ENCODE peak calls at places on chromosome X, in eight cellular contexts. O, H, U, Z, W, G, M and E are unnamed samples.

GRCh38 chrX:122238801-122239200 is 945.3 kb upstream of the GRIA3 start:
- DNase-seq in G (no peak), Z (no peak), H (no peak), M (no peak), W (no peak), U (no peak), O (no peak), E (no peak)

GRCh38 chrX:34653811-34654210 is 3.3 kb downstream of the TMEM47 start:
- DNase-seq in G (no peak), H (no peak), Z (peak; percentile 88), U (no peak), O (peak; percentile 9), M (no peak), W (no peak), E (no peak)

GRCh38 chrX:105909576-105909975 is 87.2 kb downstream of the NRK start:
- DNase-seq in O (no peak), W (no peak), H (no peak), U (no peak), Z (no peak), M (no peak), G (no peak), E (no peak)

GRCh38 chrX:105331244-105331643 is 110.8 kb upstream of the TEX13A start:
- DNase-seq in G (no peak), Z (no peak), H (no peak), O (no peak), U (no peak), M (no peak), W (peak; percentile 52), E (no peak)

GRCh38 chrX:153494541-153495361 is at the start of gene BGN:
- DNase-seq in Z (peak; percentile 69), H (no peak), U (peak; percentile 57), M (no peak), W (peak; percentile 44), O (peak; percentile 44), G (no peak), E (no peak)

GRCh38 chrX:63855896-63856295 is 70.9 kb upstream of the ARHGEF9 start:
- DNase-seq in H (no peak), W (peak; percentile 14), Z (no peak), M (no peak), O (no peak), U (no peak), G (no peak), E (no peak)

GRCh38 chrX:42131856-42132255 is 208.5 kb upstream of the CASK start:
- DNase-seq in W (no peak), M (no peak), O (no peak), G (no peak), Z (no peak), H (no peak), U (no peak), E (no peak)

GRCh38 chrX:44246826-44247225 is 96.6 kb downstream of the EFHC2 start:
- DNase-seq in H (no peak), O (no peak), G (no peak), W (no peak), Z (no peak), M (no peak), U (no peak), E (no peak)

GRCh38 chrX:79557212-79557611 is 190.1 kb upstream of the ITM2A start:
- DNase-seq in Z (no peak), O (no peak), W (no peak), U (no peak), M (no peak), H (no peak), G (no peak), E (no peak)

GRCh38 chrX:80306007-80306406 is 114.2 kb upstream of the TENT5D start:
- DNase-seq in W (no peak), M (no peak), H (no peak), G (no peak), Z (no peak), O (no peak), U (no peak), E (no peak)

GRCh38 chrX:38438321-38438720 is 85.9 kb downstream of the OTC start:
- DNase-seq in H (no peak), O (no peak), G (no peak), M (no peak), U (no peak), W (no peak), Z (peak; percentile 3), E (no peak)

GRCh38 chrX:20029728-20030127 is 38.9 kb upstream of the BCLAF3 start:
- DNase-seq in O (no peak), H (peak; percentile 9), W (no peak), Z (no peak), G (peak; percentile 70), U (no peak), M (no peak), E (no peak)

GRCh38 chrX:3712870-3713224 is 602 bp downstream of the PRKX start:
- DNase-seq in W (no peak), O (no peak), Z (no peak), U (peak; percentile 14), M (no peak), H (no peak), G (no peak), E (no peak)

GRCh38 chrX:45803383-45803921 is 602.8 kb upstream of the DIPK2B start:
- DNase-seq in O (no peak), U (no peak), G (no peak), H (peak; percentile 63), M (no peak), W (peak; percentile 94), Z (no peak), E (no peak)

GRCh38 chrX:20361081-20361889 is 94.6 kb upstream of the RPS6KA3 start:
- DNase-seq in H (no peak), Z (peak; percentile 17), M (no peak), O (no peak), W (peak; percentile 53), U (peak; percentile 21), G (no peak), E (peak; percentile 45)

GRCh38 chrX:101736651-101737050 is 77.0 kb upstream of the ARMCX2 start:
- DNase-seq in U (no peak), M (no peak), G (no peak), Z (no peak), O (no peak), W (no peak), H (no peak), E (no peak)

DNA sequence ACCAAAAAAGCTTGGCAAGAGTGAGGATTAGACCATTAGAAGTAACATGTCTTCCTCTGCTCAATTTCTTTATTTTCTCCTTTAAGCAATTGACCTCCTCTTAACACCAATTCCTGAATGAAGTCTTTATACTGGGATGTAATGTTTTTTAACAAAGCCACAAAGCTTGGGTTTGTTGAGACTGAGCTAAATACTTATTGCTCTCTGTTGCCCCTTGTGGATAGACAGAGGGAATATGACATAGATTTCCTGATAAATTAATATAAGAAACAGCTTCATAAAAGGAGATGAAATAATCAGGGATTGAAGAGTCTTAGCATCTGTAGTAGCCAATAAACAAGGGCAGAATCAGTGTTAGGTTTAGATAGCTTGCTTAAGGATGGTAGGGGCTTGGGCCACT is 57.6 kb downstream of the CCDC160 start:
- DNase-seq in Z (no peak), G (no peak), M (no peak), U (no peak), H (no peak), W (peak; percentile 2), O (peak; percentile 3), E (no peak)
- TF ChIP-seq CTCF in Z (peak; percentile 22), G (no peak), M (no peak), U (no peak), H (peak; percentile 23), W (peak; percentile 42), O (no peak), E (no peak)

GRCh38 chrX:137549073-137549472 is 16.9 kb upstream of the ZIC3 start:
- DNase-seq in O (no peak), U (no peak), H (no peak), Z (peak; percentile 46), M (no peak), G (no peak), W (no peak), E (no peak)

GRCh38 chrX:137547291-137547690 is 18.6 kb upstream of the ZIC3 start:
- DNase-seq in U (no peak), Z (peak; percentile 53), H (no peak), O (peak; percentile 26), M (no peak), G (no peak), W (no peak), E (no peak)

GRCh38 chrX:137548261-137548660 is 17.7 kb upstream of the ZIC3 start:
- DNase-seq in H (no peak), U (no peak), W (no peak), G (no peak), Z (no peak), O (no peak), M (no peak), E (no peak)

GRCh38 chrX:137550561-137551305 is 15.2 kb upstream of the ZIC3 start:
- DNase-seq in U (no peak), W (no peak), Z (peak; percentile 45), O (no peak), H (no peak), M (no peak), G (no peak), E (no peak)

DNA sequence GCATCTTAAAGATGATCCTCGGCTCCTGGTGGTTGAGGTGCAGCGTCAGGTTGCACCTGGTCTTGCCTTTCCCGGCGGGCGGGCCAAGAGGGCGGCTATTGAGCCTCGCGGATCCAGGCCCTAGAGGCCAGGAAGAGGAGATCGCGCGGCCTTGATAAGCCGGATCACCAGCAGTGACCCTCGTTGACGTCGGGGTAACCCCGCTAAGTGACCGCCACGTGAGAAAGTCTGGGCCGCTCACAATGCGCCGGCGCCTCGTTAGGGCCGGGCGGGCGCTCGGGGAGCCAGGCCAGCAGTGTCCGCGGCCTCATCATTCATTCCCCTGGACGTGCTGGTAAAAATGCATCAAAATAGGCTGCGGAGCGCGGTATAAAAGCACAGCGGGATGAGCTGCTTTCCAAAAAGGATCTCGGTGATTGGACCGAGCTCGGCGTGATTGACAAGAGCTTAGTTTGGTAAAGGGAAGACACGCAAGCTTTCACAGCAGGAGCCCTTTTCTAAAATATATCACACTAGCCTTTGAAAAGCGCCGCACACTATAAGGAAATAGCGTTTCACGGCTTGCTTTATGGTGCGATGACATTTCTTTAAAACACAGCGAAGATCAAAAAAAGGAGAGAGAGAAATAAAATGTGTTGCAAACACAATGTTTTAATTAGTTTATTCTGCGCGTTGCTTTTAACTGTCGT is 15.9 kb upstream of the ZIC3 start:
- DNase-seq in U (no peak), G (no peak), W (no peak), H (no peak), M (no peak), Z (peak; percentile 77), O (no peak), E (no peak)
- H3K4me3 ChIP-seq in U (peak overlapping the region; percentile 42), G (peak overlapping the region; percentile 9), W (no peak overlapping the region), H (no peak overlapping the region), M (no peak overlapping the region), Z (peak overlapping the region; percentile 47), O (peak overlapping the region; percentile 18), E (no peak overlapping the region)

GRCh38 chrX:23195097-23195496 is 139.6 kb upstream of the PTCHD1 start:
- DNase-seq in U (no peak), G (no peak), M (no peak), Z (no peak), O (no peak), H (no peak), W (no peak), E (no peak)
- H3K36me3 ChIP-seq in U (no peaks in the 10 kb centered on the region), G (no peaks in the 10 kb centered on the region), M (no peaks in the 10 kb centered on the region), Z (no peaks in the 10 kb centered on the region), O (no peaks in the 10 kb centered on the region), H (no peaks in the 10 kb centered on the region), W (no peaks in the 10 kb centered on the region), E (no peaks in the 10 kb centered on the region)

DNA sequence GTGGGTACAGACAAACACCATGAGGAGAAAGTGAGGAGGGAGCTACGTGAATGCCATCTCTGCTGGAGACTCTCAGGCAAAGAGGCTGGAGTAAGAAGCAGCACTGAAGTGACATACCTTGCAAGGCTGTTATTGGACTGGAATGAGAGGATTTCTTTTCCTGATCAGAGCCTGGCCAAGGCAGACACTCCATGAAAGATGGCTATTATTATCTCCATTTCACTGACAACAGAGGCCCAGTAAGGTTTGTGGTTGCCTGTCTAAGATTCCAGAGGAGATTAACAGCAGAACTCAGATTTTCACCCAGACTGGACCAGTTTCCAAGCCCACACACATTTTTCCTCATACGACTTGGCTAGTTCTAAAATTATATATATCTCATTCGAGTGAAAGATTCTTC is 162.0 kb upstream of the EOLA2 start:
- DNase-seq in G (no peak), U (no peak), W (peak; percentile 24), M (no peak), O (no peak), H (no peak), Z (no peak), E (no peak)
- TF ChIP-seq CTCF in G (no peak), U (no peak), W (no peak), M (no peak), O (no peak), H (no peak), Z (no peak), E (no peak)